ENCODE peak calls at places on chromosomes 11 and 22, in four cellular contexts. L is activated T-helper 1 cell treated with anti-CD3 and anti-CD28 coated beads, Interleukin-12 subunit alpha, Interleukin-12 subunit beta, Interleukin-2, Interleukin-4 antibody, amounts not matched to agents 30 ng/mL and 10 ng/mL and 1 ng/mL, durations not matched to agents 14 hours and 24 hours and 36 hours; I is stimulated activated CD4-positive, alpha-beta T cell treated with anti-CD3 and anti-CD28 coated beads, Interleukin-12 subunit alpha, Interleukin-12 subunit beta, amount 100 ng/mL, for 4 hours; Q is stimulated activated naive CD8-positive, alpha-beta T cell treated with anti-CD3 and anti-CD28 coated beads, Interleukin-15, Interleukin-2, amounts not matched to agents 100 U/mL and 50 U/mL, for 24 hours. R is an unnamed sample.

GRCh38 chr11:118211006-118211405 is 13.8 kb downstream of the JAML start:
- DNase-seq in I (no peak), L (no peak), Q (no peak), R (no peak)

GRCh38 chr11:76564400-76564799 is 106.1 kb downstream of the LRRC32 start:
- DNase-seq in I (no peak), Q (no peak), L (no peak), R (no peak)

GRCh38 chr22:24516301-24516737 is 21.2 kb downstream of the UPB1 start:
- DNase-seq in Q (no peak), I (no peak), L (no peak), R (peak)

GRCh38 chr11:65420506-65421203 is 1.9 kb upstream of the NEAT1 start:
- DNase-seq in Q (no peak), I (no peak), L (no peak), R (no peak)

GRCh38 chr11:124285610-124286344 is 28.0 kb downstream of the OR8D1 start:
- DNase-seq in L (no peak), I (no peak), Q (no peak), R (peak)

GRCh38 chr22:45682069-45682468 is 10.4 kb downstream of the ATXN10 start:
- DNase-seq in L (no peak), I (no peak), Q (no peak), R (no peak)

GRCh38 chr11:101620026-101620425 is 36.2 kb upstream of the TRPC6 start:
- DNase-seq in L (no peak), I (no peak), Q (no peak), R (no peak)

GRCh38 chr22:23825246-23825905 is 13.4 kb downstream of the DERL3 start:
- DNase-seq in I (no peak), Q (no peak), L (no peak), R (no peak)

GRCh38 chr11:58958500-58958899 is 19.2 kb downstream of the GLYATL1 start:
- DNase-seq in Q (peak), L (no peak), I (peak), R (no peak)

GRCh38 chr22:43897751-43898261 is 6.0 kb upstream of the PNPLA5 start:
- DNase-seq in Q (no peak), I (no peak), L (no peak), R (no peak)

GRCh38 chr11:131491503-131491902 is 121.1 kb downstream of the NTM start:
- DNase-seq in L (no peak), I (no peak), Q (no peak), R (no peak)

GRCh38 chr11:88357323-88358039 is 19.9 kb upstream of the CTSC start:
- DNase-seq in Q (no peak), L (no peak), I (no peak), R (peak)

GRCh38 chr11:46392421-46393230 is 1.1 kb upstream of the CHRM4 start:
- DNase-seq in I (peak), L (peak), Q (peak), R (peak)

GRCh38 chr11:128474036-128474874 is 113.1 kb downstream of the ETS1 start:
- DNase-seq in L (no peak), Q (no peak), I (no peak), R (no peak)

GRCh38 chr11:44421090-44421675 is 111.2 kb upstream of the ALX4 start:
- DNase-seq in L (no peak), I (no peak), Q (no peak), R (no peak)

GRCh38 chr11:118914178-118914918 is 11.4 kb downstream of the BCL9L start:
- DNase-seq in I (peak), L (peak), Q (peak), R (peak)

GRCh38 chr11:119363874-119364590 is 17.5 kb downstream of the USP2 start:
- DNase-seq in I (peak), Q (peak), L (peak), R (no peak)

GRCh38 chr11:10387209-10388083 is 67.6 kb upstream of the AMPD3 start:
- DNase-seq in I (no peak), Q (no peak), L (no peak), R (peak)

GRCh38 chr11:128207861-128208321 is 379.5 kb downstream of the ETS1 start:
- DNase-seq in Q (no peak), I (no peak), L (no peak), R (peak)

GRCh38 chr11:126194121-126194543 is 17.3 kb downstream of the RPUSD4 start:
- DNase-seq in Q (peak), I (peak), L (no peak), R (peak)

R was measured in H4.